ENCODE peak calls at places on chromosome 5, in eight cellular contexts. One of them, this sample, is unnamed.

GRCh38 chr5:10701567-10702039 is 59.4 kb downstream of the DAP start:
- DNase-seq in cardiac fibroblast: peak
- DNase-seq in ovary: peak
- DNase-seq in fibroblast of lung: peak
- DNase-seq in AG04450: no peak
- DNase-seq in HFFc6: peak
- DNase-seq in GM06990: no peak
- DNase-seq in CD8-positive, alpha-beta T cell: no peak
- DNase-seq in this sample: peak

GRCh38 chr5:164860896-164861295 is 1355.5 kb downstream of the MAT2B start:
- DNase-seq in cardiac fibroblast: no peak
- DNase-seq in ovary: no peak
- DNase-seq in fibroblast of lung: no peak
- DNase-seq in AG04450: no peak
- DNase-seq in HFFc6: no peak
- DNase-seq in GM06990: no peak
- DNase-seq in CD8-positive, alpha-beta T cell: no peak
- DNase-seq in this sample: no peak

GRCh38 chr5:77282337-77283027 is 72.0 kb downstream of the PDE8B start:
- DNase-seq in cardiac fibroblast: peak
- DNase-seq in ovary: no peak
- DNase-seq in fibroblast of lung: peak
- DNase-seq in AG04450: peak
- DNase-seq in HFFc6: peak
- DNase-seq in GM06990: no peak
- DNase-seq in CD8-positive, alpha-beta T cell: no peak
- DNase-seq in this sample: no peak

GRCh38 chr5:176542135-176542595 is 5.0 kb upstream of the RNF44 start:
- DNase-seq in cardiac fibroblast: no peak
- DNase-seq in ovary: peak
- DNase-seq in fibroblast of lung: no peak
- DNase-seq in AG04450: no peak
- DNase-seq in HFFc6: no peak
- DNase-seq in GM06990: peak
- DNase-seq in CD8-positive, alpha-beta T cell: peak
- DNase-seq in this sample: peak

GRCh38 chr5:170338933-170339779 is 41.6 kb upstream of the LCP2 start:
- DNase-seq in cardiac fibroblast: no peak
- DNase-seq in ovary: no peak
- DNase-seq in fibroblast of lung: no peak
- DNase-seq in AG04450: no peak
- DNase-seq in HFFc6: no peak
- DNase-seq in GM06990: peak
- DNase-seq in CD8-positive, alpha-beta T cell: peak
- DNase-seq in this sample: peak

GRCh38 chr5:33981408-33982171 is 2.9 kb downstream of the SLC45A2 start:
- DNase-seq in cardiac fibroblast: peak
- DNase-seq in ovary: no peak
- DNase-seq in fibroblast of lung: peak
- DNase-seq in AG04450: no peak
- DNase-seq in HFFc6: peak
- DNase-seq in GM06990: no peak
- DNase-seq in CD8-positive, alpha-beta T cell: no peak
- DNase-seq in this sample: no peak

GRCh38 chr5:87002485-87002884 is 265.2 kb upstream of the RASA1 start:
- DNase-seq in cardiac fibroblast: peak
- DNase-seq in ovary: no peak
- DNase-seq in fibroblast of lung: no peak
- DNase-seq in AG04450: no peak
- DNase-seq in HFFc6: no peak
- DNase-seq in GM06990: no peak
- DNase-seq in CD8-positive, alpha-beta T cell: no peak
- DNase-seq in this sample: no peak

GRCh38 chr5:5886812-5887486 is 464.5 kb downstream of the ICE1 start:
- DNase-seq in cardiac fibroblast: no peak
- DNase-seq in ovary: no peak
- DNase-seq in fibroblast of lung: no peak
- DNase-seq in AG04450: no peak
- DNase-seq in HFFc6: no peak
- DNase-seq in GM06990: peak
- DNase-seq in CD8-positive, alpha-beta T cell: no peak
- DNase-seq in this sample: peak

GRCh38 chr5:38316544-38317224 is 58.3 kb downstream of the EGFLAM start:
- DNase-seq in cardiac fibroblast: peak
- DNase-seq in ovary: peak
- DNase-seq in fibroblast of lung: peak
- DNase-seq in AG04450: no peak
- DNase-seq in HFFc6: peak
- DNase-seq in GM06990: no peak
- DNase-seq in CD8-positive, alpha-beta T cell: no peak
- DNase-seq in this sample: no peak

GRCh38 chr5:58579781-58580180 is 3.1 kb upstream of the RAB3C start:
- DNase-seq in cardiac fibroblast: no peak
- DNase-seq in ovary: no peak
- DNase-seq in fibroblast of lung: no peak
- DNase-seq in AG04450: no peak
- DNase-seq in HFFc6: no peak
- DNase-seq in GM06990: no peak
- DNase-seq in CD8-positive, alpha-beta T cell: no peak
- DNase-seq in this sample: no peak

GRCh38 chr5:58582004-58582403 is 871 bp upstream of the RAB3C start:
- DNase-seq in cardiac fibroblast: no peak
- DNase-seq in ovary: no peak
- DNase-seq in fibroblast of lung: no peak
- DNase-seq in AG04450: no peak
- DNase-seq in HFFc6: no peak
- DNase-seq in GM06990: no peak
- DNase-seq in CD8-positive, alpha-beta T cell: no peak
- DNase-seq in this sample: no peak

DNA sequence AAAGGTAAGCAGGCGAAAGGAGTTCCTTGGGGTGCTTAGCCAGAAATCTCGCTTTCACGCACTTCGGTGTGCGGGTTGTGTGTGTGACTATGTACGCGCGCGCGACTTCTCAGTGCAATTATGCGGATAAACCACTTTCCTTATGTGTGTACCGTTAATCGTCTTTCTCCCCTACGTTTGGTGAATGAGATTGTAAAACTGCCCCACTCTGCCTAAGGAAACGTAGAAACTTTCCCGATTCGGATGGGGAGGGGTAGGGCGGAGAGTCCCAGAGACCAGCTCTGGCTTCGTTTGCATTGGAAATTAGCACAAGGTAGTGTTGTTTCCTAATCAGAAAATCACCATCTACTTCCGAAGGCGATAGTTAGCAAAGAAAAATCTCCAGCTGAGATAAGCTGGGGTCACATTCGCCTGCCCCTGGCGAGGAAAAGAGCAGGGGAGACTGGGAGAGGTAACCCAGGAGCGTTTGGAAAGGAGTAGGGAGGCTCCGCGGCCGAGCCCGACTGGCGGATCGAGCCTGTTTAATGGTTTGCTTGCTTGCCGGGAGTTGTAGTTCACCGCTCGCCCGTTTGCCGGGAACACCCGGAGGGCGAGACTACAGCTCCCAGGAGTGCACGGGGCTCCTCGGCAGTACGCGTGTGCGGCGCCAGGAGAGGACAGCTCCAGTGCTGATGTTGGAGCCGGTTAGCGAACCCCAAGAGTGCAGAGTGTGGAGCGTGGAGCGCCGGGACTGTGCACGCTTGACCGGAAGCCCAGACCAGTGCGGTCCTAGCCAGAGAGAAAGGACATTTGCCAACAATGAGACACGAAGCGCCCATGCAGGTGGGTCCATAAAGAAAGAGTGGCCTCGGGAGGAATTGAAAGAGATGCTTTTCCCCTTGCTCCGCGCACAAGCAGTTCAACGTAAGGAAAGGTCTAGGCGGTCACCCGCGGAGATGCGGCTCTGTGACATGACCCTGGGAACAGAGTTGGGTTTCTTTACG is at the start of gene RAB3C:
- DNase-seq in cardiac fibroblast: peak
- DNase-seq in ovary: peak
- DNase-seq in fibroblast of lung: peak
- DNase-seq in AG04450: peak
- DNase-seq in HFFc6: peak
- DNase-seq in GM06990: peak
- DNase-seq in CD8-positive, alpha-beta T cell: no peak
- DNase-seq in this sample: peak
- TF ChIP-seq CTCF in cardiac fibroblast: no peak
- TF ChIP-seq CTCF in ovary: peak
- TF ChIP-seq CTCF in fibroblast of lung: no peak
- TF ChIP-seq CTCF in AG04450: no peak
- TF ChIP-seq CTCF in HFFc6: no peak
- TF ChIP-seq CTCF in GM06990: no peak
- TF ChIP-seq CTCF in CD8-positive, alpha-beta T cell: no peak
- TF ChIP-seq CTCF in this sample: no peak

GRCh38 chr5:147509710-147510651 is at the start of gene DPYSL3:
- DNase-seq in cardiac fibroblast: peak
- DNase-seq in ovary: peak
- DNase-seq in fibroblast of lung: peak
- DNase-seq in AG04450: peak
- DNase-seq in HFFc6: peak
- DNase-seq in GM06990: peak
- DNase-seq in CD8-positive, alpha-beta T cell: no peak
- DNase-seq in this sample: no peak
- TF ChIP-seq CTCF in cardiac fibroblast: peak
- TF ChIP-seq CTCF in ovary: peak
- TF ChIP-seq CTCF in fibroblast of lung: no peak
- TF ChIP-seq CTCF in AG04450: peak
- TF ChIP-seq CTCF in HFFc6: peak
- TF ChIP-seq CTCF in GM06990: no peak
- TF ChIP-seq CTCF in CD8-positive, alpha-beta T cell: no peak
- TF ChIP-seq CTCF in this sample: no peak

GRCh38 chr5:180345186-180345585 is 8.0 kb downstream of the GFPT2 start:
- DNase-seq in cardiac fibroblast: no peak
- DNase-seq in ovary: no peak
- DNase-seq in fibroblast of lung: no peak
- DNase-seq in AG04450: no peak
- DNase-seq in HFFc6: no peak
- DNase-seq in GM06990: no peak
- DNase-seq in CD8-positive, alpha-beta T cell: no peak
- DNase-seq in this sample: no peak
- TF ChIP-seq CTCF in cardiac fibroblast: no peak
- TF ChIP-seq CTCF in ovary: no peak
- TF ChIP-seq CTCF in fibroblast of lung: no peak
- TF ChIP-seq CTCF in AG04450: no peak
- TF ChIP-seq CTCF in HFFc6: no peak
- TF ChIP-seq CTCF in GM06990: no peak
- TF ChIP-seq CTCF in CD8-positive, alpha-beta T cell: no peak
- TF ChIP-seq CTCF in this sample: no peak

GRCh38 chr5:145859451-145859850 is 13.4 kb downstream of the GRXCR2 start:
- DNase-seq in cardiac fibroblast: no peak
- DNase-seq in ovary: no peak
- DNase-seq in fibroblast of lung: no peak
- DNase-seq in AG04450: no peak
- DNase-seq in HFFc6: no peak
- DNase-seq in GM06990: no peak
- DNase-seq in CD8-positive, alpha-beta T cell: no peak
- DNase-seq in this sample: no peak

GRCh38 chr5:145863005-145863404 is 9.8 kb downstream of the GRXCR2 start:
- DNase-seq in cardiac fibroblast: no peak
- DNase-seq in ovary: no peak
- DNase-seq in fibroblast of lung: no peak
- DNase-seq in AG04450: no peak
- DNase-seq in HFFc6: no peak
- DNase-seq in GM06990: no peak
- DNase-seq in CD8-positive, alpha-beta T cell: no peak
- DNase-seq in this sample: no peak

GRCh38 chr5:145858929-145859328 is 13.9 kb downstream of the GRXCR2 start:
- DNase-seq in cardiac fibroblast: peak
- DNase-seq in ovary: no peak
- DNase-seq in fibroblast of lung: no peak
- DNase-seq in AG04450: no peak
- DNase-seq in HFFc6: no peak
- DNase-seq in GM06990: no peak
- DNase-seq in CD8-positive, alpha-beta T cell: no peak
- DNase-seq in this sample: no peak

GRCh38 chr5:145856285-145856818 is 16.5 kb downstream of the GRXCR2 start:
- DNase-seq in cardiac fibroblast: peak
- DNase-seq in ovary: peak
- DNase-seq in fibroblast of lung: peak
- DNase-seq in AG04450: peak
- DNase-seq in HFFc6: peak
- DNase-seq in GM06990: no peak
- DNase-seq in CD8-positive, alpha-beta T cell: no peak
- DNase-seq in this sample: no peak

DNA sequence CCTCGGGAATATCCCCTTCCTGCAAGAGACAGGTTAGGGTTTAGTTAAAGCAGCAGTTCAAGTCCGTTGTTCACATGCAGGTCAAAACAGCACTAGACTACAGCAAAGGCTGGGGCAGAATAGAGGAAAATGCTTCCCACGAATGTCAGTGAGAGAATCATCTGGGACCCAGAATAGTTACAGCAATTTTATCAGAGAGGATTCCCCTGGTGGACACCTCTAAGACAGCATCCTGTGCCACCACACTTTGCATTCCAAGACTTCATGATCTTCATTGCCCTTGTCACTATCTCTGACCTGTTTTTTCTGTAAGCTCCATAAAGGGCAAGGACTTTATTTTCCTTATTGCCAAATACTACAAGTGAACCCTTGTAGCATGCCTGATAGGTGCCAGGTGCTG is 12.9 kb downstream of the GRXCR2 start:
- DNase-seq in cardiac fibroblast: no peak
- DNase-seq in ovary: no peak
- DNase-seq in fibroblast of lung: no peak
- DNase-seq in AG04450: no peak
- DNase-seq in HFFc6: no peak
- DNase-seq in GM06990: no peak
- DNase-seq in CD8-positive, alpha-beta T cell: no peak
- DNase-seq in this sample: no peak
- TF ChIP-seq CTCF in cardiac fibroblast: no peak
- TF ChIP-seq CTCF in ovary: no peak
- TF ChIP-seq CTCF in fibroblast of lung: no peak
- TF ChIP-seq CTCF in AG04450: peak
- TF ChIP-seq CTCF in HFFc6: peak
- TF ChIP-seq CTCF in GM06990: no peak
- TF ChIP-seq CTCF in CD8-positive, alpha-beta T cell: no peak
- TF ChIP-seq CTCF in this sample: no peak